ENCODE peak calls at places on chromosomes 5 and 9, in seven cellular contexts. U, P, O, Y, T, W and L are unnamed samples.

GRCh38 chr9:83218411-83219090 is 155.6 kb upstream of the RASEF start:
- DNase-seq in T (no peak), U (no peak), W (peak; percentile 29), O (no peak), P (no peak), Y (no peak), L (no peak)

GRCh38 chr9:16598316-16598715 is 272.2 kb downstream of the BNC2 start:
- DNase-seq in P (no peak), W (no peak), T (no peak), Y (no peak), O (peak; percentile 56), U (no peak), L (no peak)

GRCh38 chr5:112036206-112036605 is 279.2 kb upstream of the NREP start:
- DNase-seq in W (peak; percentile 46), T (no peak), O (peak; percentile 3), Y (no peak), P (no peak), U (no peak), L (no peak)

GRCh38 chr9:36721846-36722588 is 149.3 kb downstream of the MELK start:
- DNase-seq in O (no peak), U (no peak), Y (no peak), P (no peak), T (no peak), W (no peak), L (no peak)

GRCh38 chr5:53892236-53892635 is 331.8 kb downstream of the NDUFS4 start:
- DNase-seq in W (no peak), O (peak; percentile 18), T (no peak), U (no peak), P (no peak), Y (no peak), L (no peak)

GRCh38 chr5:139696894-139697658 is 48.9 kb downstream of the CXXC5 start:
- DNase-seq in W (peak; percentile 35), T (no peak), Y (no peak), O (peak; percentile 91), U (peak; percentile 85), P (peak; percentile 96), L (peak; percentile 97)

GRCh38 chr9:86175223-86175622 is 75.9 kb upstream of the GOLM1 start:
- DNase-seq in P (no peak), T (no peak), U (no peak), Y (no peak), W (no peak), O (no peak), L (no peak)

GRCh38 chr5:13325765-13326164 is 618.7 kb downstream of the DNAH5 start:
- DNase-seq in P (peak; percentile 27), T (no peak), U (no peak), W (peak; percentile 49), O (no peak), Y (no peak), L (no peak)

GRCh38 chr5:143682221-143682620 is 129.7 kb upstream of the HMHB1 start:
- DNase-seq in O (peak; percentile 79), W (no peak), P (no peak), T (no peak), Y (no peak), U (no peak), L (peak; percentile 13)

GRCh38 chr9:129559506-129559881 is 61.4 kb downstream of the C9orf50 start:
- DNase-seq in U (no peak), P (no peak), W (no peak), T (no peak), O (no peak), Y (no peak), L (no peak)

GRCh38 chr9:116715751-116716150 is 28.6 kb downstream of the TRIM32 start:
- DNase-seq in T (no peak), W (peak; percentile 98), P (peak; percentile 98), U (no peak), O (no peak), Y (no peak), L (no peak)

GRCh38 chr5:53071738-53072137 is 37.8 kb downstream of the MOCS2 start:
- DNase-seq in W (no peak), U (no peak), O (peak; percentile 50), Y (no peak), P (no peak), T (no peak), L (peak; percentile 48)

GRCh38 chr5:19406576-19407365 is 581.2 kb downstream of the CDH18 start:
- DNase-seq in P (no peak), O (no peak), T (no peak), U (no peak), Y (no peak), W (no peak), L (no peak)

GRCh38 chr9:121455527-121456239 is 44.0 kb downstream of the GGTA1 start:
- DNase-seq in O (no peak), P (no peak), Y (no peak), W (no peak), U (no peak), T (no peak), L (no peak)

GRCh38 chr9:120904061-120904998 is 22.3 kb downstream of the TRAF1 start:
- DNase-seq in U (no peak), W (no peak), T (no peak), Y (no peak), O (no peak), P (no peak), L (no peak)

GRCh38 chr5:76202182-76202581 is 119.0 kb downstream of the SV2C start:
- DNase-seq in O (no peak), T (no peak), Y (no peak), P (no peak), U (no peak), W (no peak), L (no peak)

GRCh38 chr9:38687389-38687842 is 32.5 kb downstream of the FAM240B start:
- DNase-seq in U (peak; percentile 72), Y (no peak), W (peak; percentile 60), P (no peak), O (no peak), T (no peak), L (peak; percentile 38)

GRCh38 chr5:141747152-141747640 is 65.2 kb upstream of the ARAP3 start:
- DNase-seq in O (peak; percentile 38), P (peak; percentile 92), T (peak; percentile 84), W (no peak), Y (peak; percentile 50), U (peak; percentile 93), L (peak; percentile 20)

GRCh38 chr9:94014845-94015244 is 59.7 kb upstream of the BARX1 start:
- DNase-seq in U (no peak), T (no peak), P (no peak), O (no peak), W (no peak), Y (no peak), L (no peak)

GRCh38 chr9:119853126-119853525 is 483.9 kb upstream of the BRINP1 start:
- DNase-seq in O (no peak), W (no peak), Y (no peak), U (no peak), T (no peak), P (no peak), L (no peak)

DNA sequence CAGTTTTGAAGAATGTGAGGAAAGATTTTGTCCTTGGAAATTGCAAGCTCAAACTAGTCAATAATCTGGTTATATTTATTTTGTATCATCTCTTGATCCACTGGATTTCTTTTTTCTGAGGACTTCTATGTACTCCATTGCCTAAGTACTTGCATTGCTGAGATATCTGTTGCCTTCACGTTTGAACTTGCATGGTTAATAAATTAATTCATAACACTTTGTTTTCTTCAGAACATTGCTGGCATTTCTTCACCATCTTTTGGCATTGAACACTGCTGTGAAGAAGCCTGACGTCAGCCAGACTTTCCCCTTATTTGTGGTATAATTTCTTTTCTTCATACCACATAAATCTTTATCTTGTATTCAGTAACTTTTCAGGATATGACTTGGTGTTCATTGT is 246.0 kb upstream of the KIF2A start:
- DNase-seq in W (no peak), U (no peak), Y (no peak), O (no peak), T (no peak), P (no peak), L (no peak)
- H3K4me2 ChIP-seq in W (no peak overlapping the region), U (no peak overlapping the region), Y (no peak overlapping the region), O (no peak overlapping the region), T (no peak overlapping the region), P (no peak overlapping the region), L (no peak overlapping the region)

DNA sequence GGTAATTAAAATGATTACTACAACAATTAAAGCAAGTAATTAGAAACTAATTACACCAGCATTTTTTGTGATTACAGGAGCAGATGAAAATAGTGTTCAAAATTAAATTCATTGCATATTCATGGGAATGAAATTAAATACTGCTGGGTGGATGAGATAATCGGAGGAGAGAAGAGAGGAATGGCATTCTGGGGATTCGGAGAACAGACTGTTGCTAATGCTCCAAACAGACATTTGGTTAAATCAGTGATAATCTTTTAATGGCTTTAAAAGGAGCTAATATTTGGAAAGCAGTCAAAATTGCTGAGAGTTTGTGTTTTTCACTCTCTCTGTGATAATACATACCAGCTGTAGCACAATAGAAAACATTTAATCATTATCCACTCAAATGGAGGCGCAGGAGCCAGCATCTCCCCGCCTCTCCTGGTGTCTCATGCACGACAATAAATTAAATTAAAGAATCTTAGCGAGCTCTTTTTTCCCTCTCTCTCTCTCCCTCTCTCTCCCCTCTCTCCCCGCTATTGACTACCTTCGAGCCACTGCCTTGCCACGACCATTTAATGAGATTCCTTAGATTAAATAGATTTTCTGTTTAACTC is 268.7 kb upstream of the MVB12B start:
- DNase-seq in W (no peak), T (no peak), U (no peak), P (no peak), O (no peak), Y (no peak), L (no peak)
- H4K8ac ChIP-seq in W (no peak overlapping the region), T (no peak overlapping the region), U (no peak overlapping the region), P (no peak overlapping the region), O (no peak overlapping the region), Y (no peak overlapping the region), L (no peak overlapping the region)

GRCh38 chr5:110651507-110651906 is 75.0 kb downstream of the TMEM232 start:
- DNase-seq in O (peak; percentile 27), Y (no peak), P (no peak), W (peak; percentile 82), T (no peak), U (no peak), L (peak; percentile 13)
- H3K18ac ChIP-seq in O (peak overlapping the region; percentile 78), Y (no peak overlapping the region), P (no peak overlapping the region), W (no peak overlapping the region), T (no peak overlapping the region), U (no peak overlapping the region), L (no peak overlapping the region)

GRCh38 chr5:150323819-150324218 is 21.1 kb upstream of the ARSI start:
- DNase-seq in U (no peak), O (no peak), T (no peak), P (no peak), W (no peak), Y (no peak), L (no peak)

GRCh38 chr5:150321211-150321610 is 18.5 kb upstream of the ARSI start:
- DNase-seq in U (no peak), T (no peak), O (no peak), P (no peak), Y (no peak), W (peak; percentile 84), L (no peak)

GRCh38 chr5:150323092-150323491 is 20.4 kb upstream of the ARSI start:
- DNase-seq in T (no peak), U (no peak), Y (no peak), P (no peak), O (peak; percentile 76), W (peak; percentile 99), L (peak; percentile 94)

GRCh38 chr5:150321784-150322183 is 19.1 kb upstream of the ARSI start:
- DNase-seq in O (no peak), P (no peak), U (no peak), Y (no peak), T (no peak), W (peak; percentile 88), L (peak; percentile 66)

DNA sequence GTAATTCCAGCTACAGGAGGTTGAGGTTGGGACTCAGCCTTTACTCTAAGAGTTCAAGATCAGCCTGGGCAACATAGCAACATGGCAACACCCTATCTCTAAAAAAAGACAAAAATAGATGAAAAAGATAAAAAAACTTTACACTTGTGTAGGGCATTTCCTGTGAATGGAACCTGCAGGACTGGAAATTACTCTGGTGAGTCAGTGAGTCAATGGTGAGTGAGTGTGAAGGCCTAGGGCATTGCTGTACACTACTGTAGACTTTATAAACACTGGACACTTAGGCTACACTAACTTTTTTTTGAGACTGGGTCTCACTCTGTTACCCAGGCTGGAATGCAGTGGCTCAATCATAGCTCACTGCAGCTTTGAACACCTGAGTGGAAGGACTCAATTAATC is 19.5 kb upstream of the ARSI start:
- DNase-seq in Y (no peak), W (peak; percentile 94), P (no peak), O (peak; percentile 87), U (no peak), T (no peak), L (peak; percentile 88)
- H3K4me2 ChIP-seq in Y (no peak overlapping the region), W (no peak overlapping the region), P (no peak overlapping the region), O (no peak overlapping the region), U (no peak overlapping the region), T (no peak overlapping the region), L (no peak overlapping the region)